ENCODE peak calls at places on chromosomes 4 and X, in four cellular contexts. One of them, this sample, is unnamed. For H3K4me1, the result is how much of the 10 kb centered on the place peaks cover.

GRCh38 chrX:10101269-10101668 is 55.5 kb upstream of the CLCN4 start:
- DNase-seq in H9: no peak
- DNase-seq in heart left ventricle: no peak
- DNase-seq in right atrium auricular region: no peak
- DNase-seq in this sample: no peak

GRCh38 chr4:110364911-110365520 is 110.9 kb upstream of the ENPEP start:
- DNase-seq in H9: no peak
- DNase-seq in heart left ventricle: peak
- DNase-seq in right atrium auricular region: no peak
- DNase-seq in this sample: peak

GRCh38 chr4:89957527-89957926 is 62.9 kb downstream of the MMRN1 start:
- DNase-seq in H9: no peak
- DNase-seq in heart left ventricle: no peak
- DNase-seq in right atrium auricular region: no peak
- DNase-seq in this sample: no peak

GRCh38 chrX:67723580-67724351 is 179.9 kb downstream of the AR start:
- DNase-seq in H9: no peak
- DNase-seq in heart left ventricle: no peak
- DNase-seq in right atrium auricular region: no peak
- DNase-seq in this sample: no peak

GRCh38 chrX:47232803-47233332 is at the start of gene USP11:
- DNase-seq in H9: peak
- DNase-seq in heart left ventricle: peak
- DNase-seq in right atrium auricular region: no peak
- DNase-seq in this sample: no peak

GRCh38 chr4:66340286-66340893 is 670.1 kb upstream of the EPHA5 start:
- DNase-seq in H9: no peak
- DNase-seq in heart left ventricle: no peak
- DNase-seq in right atrium auricular region: no peak
- DNase-seq in this sample: no peak

GRCh38 chr4:112038861-112039260 is 106.4 kb upstream of the FAM241A start:
- DNase-seq in H9: no peak
- DNase-seq in heart left ventricle: no peak
- DNase-seq in right atrium auricular region: no peak
- DNase-seq in this sample: no peak

GRCh38 chr4:56909083-56909981 is 1.6 kb downstream of the REST start:
- DNase-seq in H9: peak
- DNase-seq in heart left ventricle: peak
- DNase-seq in right atrium auricular region: peak
- DNase-seq in this sample: peak

GRCh38 chr4:148980782-148981181 is 538.6 kb upstream of the NR3C2 start:
- DNase-seq in H9: no peak
- DNase-seq in heart left ventricle: peak
- DNase-seq in right atrium auricular region: no peak
- DNase-seq in this sample: no peak

GRCh38 chrX:11655282-11655985 is 10.3 kb downstream of the ARHGAP6 start:
- DNase-seq in H9: no peak
- DNase-seq in heart left ventricle: no peak
- DNase-seq in right atrium auricular region: no peak
- DNase-seq in this sample: no peak

GRCh38 chrX:153387345-153387744 is 13.8 kb downstream of the PNMA6E start:
- DNase-seq in H9: peak
- DNase-seq in heart left ventricle: no peak
- DNase-seq in right atrium auricular region: no peak
- DNase-seq in this sample: no peak

GRCh38 chr4:8282134-8282641 is 12.6 kb downstream of the HTRA3 start:
- DNase-seq in H9: no peak
- DNase-seq in heart left ventricle: no peak
- DNase-seq in right atrium auricular region: no peak
- DNase-seq in this sample: no peak

GRCh38 chr4:144754562-144755410 is 108.8 kb downstream of the HHIP start:
- DNase-seq in H9: peak
- DNase-seq in heart left ventricle: no peak
- DNase-seq in right atrium auricular region: no peak
- DNase-seq in this sample: no peak

GRCh38 chrX:11702965-11703631 is 37.4 kb upstream of the ARHGAP6 start:
- DNase-seq in H9: no peak
- DNase-seq in heart left ventricle: no peak
- DNase-seq in right atrium auricular region: no peak
- DNase-seq in this sample: no peak

GRCh38 chrX:39726810-39727209 is 370.9 kb downstream of the BCOR start:
- DNase-seq in H9: no peak
- DNase-seq in heart left ventricle: peak
- DNase-seq in right atrium auricular region: no peak
- DNase-seq in this sample: peak

GRCh38 chrX:29922607-29923006 is 292.8 kb upstream of the MAGEB2 start:
- DNase-seq in H9: no peak
- DNase-seq in heart left ventricle: no peak
- DNase-seq in right atrium auricular region: no peak
- DNase-seq in this sample: no peak

GRCh38 chr4:17770845-17771244 is 10.6 kb downstream of the FAM184B start:
- DNase-seq in H9: no peak
- DNase-seq in heart left ventricle: no peak
- DNase-seq in right atrium auricular region: no peak
- DNase-seq in this sample: no peak

GRCh38 chr4:48027653-48028052 is 11.1 kb downstream of the NIPAL1 start:
- DNase-seq in H9: no peak
- DNase-seq in heart left ventricle: no peak
- DNase-seq in right atrium auricular region: no peak
- DNase-seq in this sample: no peak

GRCh38 chr4:945274-946102 is 13.2 kb downstream of the TMEM175 start:
- DNase-seq in H9: peak
- DNase-seq in heart left ventricle: no peak
- DNase-seq in right atrium auricular region: no peak
- DNase-seq in this sample: no peak

GRCh38 chr4:54901202-54901601 is 224.2 kb downstream of the KDR start:
- DNase-seq in H9: no peak
- DNase-seq in heart left ventricle: no peak
- DNase-seq in right atrium auricular region: no peak
- DNase-seq in this sample: no peak

GRCh38 chr4:147933779-147934178 is 201.9 kb downstream of the ARHGAP10 start:
- DNase-seq in H9: no peak
- DNase-seq in heart left ventricle: no peak
- DNase-seq in right atrium auricular region: no peak
- DNase-seq in this sample: no peak

GRCh38 chr4:8594097-8595038 is 1.8 kb downstream of the CPZ start:
- DNase-seq in H9: peak
- DNase-seq in heart left ventricle: peak
- DNase-seq in right atrium auricular region: no peak
- DNase-seq in this sample: peak

GRCh38 chrX:49995795-49996455 is 73.5 kb downstream of the CLCN5 start:
- DNase-seq in H9: no peak
- DNase-seq in heart left ventricle: no peak
- DNase-seq in right atrium auricular region: no peak
- DNase-seq in this sample: no peak

GRCh38 chr4:25859429-25860148 is 3.2 kb downstream of the SEL1L3 start:
- DNase-seq in H9: no peak
- DNase-seq in heart left ventricle: no peak
- DNase-seq in right atrium auricular region: no peak
- DNase-seq in this sample: no peak

GRCh38 chr4:61923179-61923578 is 723.1 kb downstream of the ADGRL3 start:
- DNase-seq in H9: no peak
- DNase-seq in heart left ventricle: no peak
- DNase-seq in right atrium auricular region: no peak
- DNase-seq in this sample: no peak

GRCh38 chr4:61918507-61919462 is 718.7 kb downstream of the ADGRL3 start:
- DNase-seq in H9: no peak
- DNase-seq in heart left ventricle: no peak
- DNase-seq in right atrium auricular region: no peak
- DNase-seq in this sample: no peak

GRCh38 chr4:61922766-61923165 is 722.6 kb downstream of the ADGRL3 start:
- DNase-seq in H9: no peak
- DNase-seq in heart left ventricle: no peak
- DNase-seq in right atrium auricular region: no peak
- DNase-seq in this sample: no peak

GRCh38 chr4:61921890-61922289 is 721.8 kb downstream of the ADGRL3 start:
- DNase-seq in H9: no peak
- DNase-seq in heart left ventricle: no peak
- DNase-seq in right atrium auricular region: no peak
- DNase-seq in this sample: no peak

GRCh38 chr4:61924131-61924530 is 724.0 kb downstream of the ADGRL3 start:
- DNase-seq in H9: no peak
- DNase-seq in heart left ventricle: no peak
- DNase-seq in right atrium auricular region: no peak
- DNase-seq in this sample: no peak
- TF ChIP-seq CTCF in H9: peak
- TF ChIP-seq CTCF in heart left ventricle: no peak
- TF ChIP-seq CTCF in right atrium auricular region: no peak
- TF ChIP-seq CTCF in this sample: no peak

DNA sequence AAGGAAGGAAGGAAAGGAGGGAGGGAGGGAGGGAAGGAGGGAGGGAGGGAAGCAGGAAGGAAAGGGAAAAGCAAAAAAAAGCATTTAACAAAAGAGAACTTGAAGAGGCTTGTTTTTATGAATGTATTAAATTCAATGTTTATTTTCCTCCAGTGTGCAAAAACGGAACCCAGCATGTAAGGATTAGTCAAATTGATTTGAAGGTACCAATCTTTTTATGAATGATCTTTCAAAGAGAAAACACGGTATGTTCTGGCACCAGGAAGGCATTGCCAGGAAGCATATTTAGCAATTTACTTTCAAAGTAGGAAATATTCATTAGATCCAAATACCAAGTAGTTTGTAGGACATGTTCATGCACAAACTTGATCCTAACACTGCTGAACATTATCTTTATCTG is 453.6 kb downstream of the PDGFC start:
- DNase-seq in H9: no peak
- DNase-seq in heart left ventricle: no peak
- DNase-seq in right atrium auricular region: no peak
- DNase-seq in this sample: no peak
- H3K4me1 ChIP-seq in H9: under half
- H3K4me1 ChIP-seq in heart left ventricle: under half
- H3K4me1 ChIP-seq in right atrium auricular region: under half
- H3K4me1 ChIP-seq in this sample: under half

DNA sequence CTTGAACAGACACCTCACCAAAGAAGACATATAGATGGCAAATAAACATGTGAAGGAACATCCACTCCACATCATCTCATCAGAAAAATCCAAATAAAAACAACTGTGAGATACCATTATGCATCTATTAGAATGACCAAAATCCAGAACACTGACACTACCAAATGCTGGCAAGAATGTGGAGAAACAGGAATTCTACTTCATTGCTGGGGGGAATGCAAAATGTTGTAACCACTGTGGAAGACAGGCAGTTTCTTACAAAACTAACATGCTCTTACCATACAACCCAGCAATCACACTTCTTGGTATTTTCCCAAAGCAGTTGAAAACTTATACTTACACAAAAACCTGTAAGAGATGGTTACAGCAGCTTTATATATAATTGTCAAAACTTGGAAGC is 38.2 kb upstream of the ANTXR2 start:
- DNase-seq in H9: no peak
- DNase-seq in heart left ventricle: no peak
- DNase-seq in right atrium auricular region: no peak
- DNase-seq in this sample: no peak
- H3K27ac ChIP-seq in H9: no peak
- H3K27ac ChIP-seq in heart left ventricle: no peak
- H3K27ac ChIP-seq in right atrium auricular region: no peak
- H3K27ac ChIP-seq in this sample: no peak

GRCh38 chrX:19682712-19683331 is 167.5 kb upstream of the MAP3K15 start:
- DNase-seq in H9: peak
- DNase-seq in heart left ventricle: peak
- DNase-seq in right atrium auricular region: peak
- DNase-seq in this sample: peak
- TF ChIP-seq CTCF in H9: no peak
- TF ChIP-seq CTCF in heart left ventricle: no peak
- TF ChIP-seq CTCF in right atrium auricular region: no peak
- TF ChIP-seq CTCF in this sample: no peak

GRCh38 chr4:159312236-159312635 is 209.4 kb downstream of the RAPGEF2 start:
- DNase-seq in H9: no peak
- DNase-seq in heart left ventricle: no peak
- DNase-seq in right atrium auricular region: no peak
- DNase-seq in this sample: no peak
- H3K4me1 ChIP-seq in H9: under half
- H3K4me1 ChIP-seq in heart left ventricle: half or more
- H3K4me1 ChIP-seq in right atrium auricular region: under half
- H3K4me1 ChIP-seq in this sample: under half

DNA sequence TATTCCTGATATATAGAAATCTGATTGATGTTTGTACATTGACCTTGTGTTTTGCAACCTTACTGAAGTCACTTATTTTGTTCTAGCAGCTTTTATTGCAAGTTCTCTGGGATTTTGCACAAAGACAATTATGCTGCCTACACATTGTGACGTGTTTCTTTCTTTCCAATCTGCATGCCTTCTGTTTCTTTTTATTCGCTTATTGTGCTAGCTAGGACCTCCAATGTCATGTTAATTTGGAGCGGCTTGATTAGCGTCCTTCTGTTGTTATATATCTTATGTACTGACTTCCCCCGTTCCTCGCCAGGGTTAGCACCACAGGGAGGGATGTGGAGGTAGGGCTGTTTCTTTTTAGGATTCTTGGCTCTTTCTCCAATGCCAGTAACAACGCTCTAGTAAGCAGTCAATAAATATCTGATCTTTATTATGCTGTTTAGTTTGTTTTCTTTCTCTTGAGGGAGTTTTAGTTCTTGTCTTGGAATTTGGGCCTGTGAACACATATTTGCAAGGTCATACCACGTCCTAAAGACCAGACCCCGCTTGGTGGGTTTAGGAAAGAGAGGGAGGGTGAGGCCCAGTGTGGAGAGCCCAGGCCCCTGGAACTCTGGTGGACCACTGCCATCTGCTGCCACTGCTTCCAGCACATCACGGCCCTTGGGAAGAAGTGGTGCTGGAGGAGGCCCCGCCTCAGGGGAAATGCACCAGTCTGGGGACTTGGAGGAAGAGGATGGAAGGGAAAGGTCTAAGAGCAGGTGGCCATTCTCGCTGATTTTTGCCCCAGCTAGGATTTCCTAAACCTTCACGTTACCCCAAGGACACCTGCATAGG is 129.1 kb downstream of the TRIML1 start:
- DNase-seq in H9: no peak
- DNase-seq in heart left ventricle: no peak
- DNase-seq in right atrium auricular region: no peak
- DNase-seq in this sample: no peak
- H3K27ac ChIP-seq in H9: no peak
- H3K27ac ChIP-seq in heart left ventricle: no peak
- H3K27ac ChIP-seq in right atrium auricular region: no peak
- H3K27ac ChIP-seq in this sample: no peak

DNA sequence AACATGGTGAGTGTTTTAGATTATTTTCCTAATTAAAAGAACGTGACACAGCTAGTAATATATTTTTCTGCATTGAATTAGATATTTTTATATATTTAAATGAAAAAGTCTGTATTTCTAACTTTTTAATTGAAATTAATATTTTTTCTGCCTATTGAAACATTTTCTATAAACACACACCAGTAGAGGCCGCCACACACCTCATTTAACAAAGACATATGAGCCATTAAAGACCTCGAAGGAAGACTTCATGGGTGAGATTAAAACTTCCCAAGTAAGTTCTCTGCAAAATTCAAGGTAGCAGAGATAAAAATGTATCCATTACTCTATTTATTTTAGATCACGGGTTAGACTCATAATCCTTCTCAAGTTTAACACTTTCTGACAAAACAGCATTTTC is 8.3 kb downstream of the SLITRK2 start:
- DNase-seq in H9: no peak
- DNase-seq in heart left ventricle: no peak
- DNase-seq in right atrium auricular region: no peak
- DNase-seq in this sample: peak
- TF ChIP-seq CTCF in H9: peak
- TF ChIP-seq CTCF in heart left ventricle: no peak
- TF ChIP-seq CTCF in right atrium auricular region: no peak
- TF ChIP-seq CTCF in this sample: no peak